ENCODE peak calls at places on chromosomes 7 and 10, in four cellular contexts. U, N, G and E are unnamed samples.

GRCh38 chr10:28892818-28893547 is 215.7 kb downstream of the BAMBI start:
- DNase-seq in N (no peak), G (no peak), U (no peak), E (no peak)

GRCh38 chr7:106957766-106958165 is 86.7 kb upstream of the PRKAR2B start:
- DNase-seq in U (no peak), G (peak; percentile 13), N (no peak), E (no peak)

GRCh38 chr10:91197044-91197651 is 23.3 kb upstream of the PCGF5 start:
- DNase-seq in U (no peak), G (no peak), N (no peak), E (no peak)

GRCh38 chr7:134470864-134471263 is 12.0 kb upstream of the AKR1B1 start:
- DNase-seq in G (peak; percentile 77), N (no peak), U (no peak), E (peak; percentile 20)

GRCh38 chr10:133022784-133023115 is 65.0 kb upstream of the ADGRA1 start:
- DNase-seq in G (no peak), U (no peak), N (no peak), E (no peak)

GRCh38 chr7:109864263-109864662 is 1226.7 kb upstream of the LRRN3 start:
- DNase-seq in N (no peak), U (no peak), G (no peak), E (no peak)

GRCh38 chr7:111384065-111384891 is 178.0 kb downstream of the IMMP2L start:
- DNase-seq in G (peak; percentile 58), N (no peak), U (no peak), E (no peak)

GRCh38 chr10:35691522-35692236 is 49.6 kb upstream of the FZD8 start:
- DNase-seq in G (no peak), N (no peak), U (no peak), E (no peak)

GRCh38 chr10:77548671-77549070 is 88.9 kb downstream of the KCNMA1 start:
- DNase-seq in G (peak; percentile 31), N (no peak), U (no peak), E (no peak)

GRCh38 chr10:7306147-7306546 is 104.7 kb downstream of the SFMBT2 start:
- DNase-seq in U (no peak), N (no peak), G (peak; percentile 66), E (no peak)

GRCh38 chr7:158816995-158817394 is 12.3 kb downstream of the ESYT2 start:
- DNase-seq in N (no peak), G (no peak), U (no peak), E (no peak)

GRCh38 chr10:89079991-89080390 is 89.4 kb downstream of the FAS start:
- DNase-seq in U (no peak), G (peak; percentile 80), N (no peak), E (no peak)

GRCh38 chr10:75531571-75532031 is 100.2 kb downstream of the LRMDA start:
- DNase-seq in G (no peak), U (no peak), N (no peak), E (no peak)

GRCh38 chr7:131034166-131034881 is 293.4 kb upstream of the MKLN1 start:
- DNase-seq in U (no peak), G (no peak), N (no peak), E (no peak)

GRCh38 chr7:29080803-29081202 is 65.5 kb downstream of the CPVL start:
- DNase-seq in U (no peak), N (no peak), G (no peak), E (no peak)

GRCh38 chr7:155618708-155619633 is 25.5 kb upstream of the RBM33 start:
- DNase-seq in N (no peak), G (peak; percentile 43), U (no peak), E (no peak)

GRCh38 chr7:77831481-77831880 is 32.9 kb downstream of the PHTF2 start:
- DNase-seq in U (no peak), N (no peak), G (no peak), E (peak; percentile 56)

GRCh38 chr7:148264933-148265557 is 325.5 kb upstream of the C7orf33 start:
- DNase-seq in N (peak; percentile 78), U (no peak), G (peak; percentile 2), E (peak; percentile 8)

GRCh38 chr10:112475565-112476233 is 28.7 kb downstream of the VTI1A start:
- DNase-seq in N (no peak), U (no peak), G (peak; percentile 35), E (no peak)

GRCh38 chr7:126574838-126575250 is 677.9 kb downstream of the GRM8 start:
- DNase-seq in N (no peak), G (no peak), U (no peak), E (no peak)

GRCh38 chr7:100965051-100965722 is 4.2 kb upstream of the MUC12 start:
- DNase-seq in U (no peak), G (no peak), N (no peak), E (no peak)

GRCh38 chr10:118752401-118752800 is 2.4 kb downstream of the CACUL1 start:
- DNase-seq in G (no peak), U (no peak), N (no peak), E (no peak)

GRCh38 chr7:149770728-149771127 is 2.7 kb downstream of the ZNF467 start:
- DNase-seq in U (no peak), N (no peak), G (no peak), E (no peak)

GRCh38 chr10:35236739-35237138 is 99.6 kb upstream of the CCNY start:
- DNase-seq in U (no peak), G (peak; percentile 46), N (no peak), E (no peak)

GRCh38 chr10:59585046-59585700 is 124.5 kb downstream of the SLC16A9 start:
- DNase-seq in N (no peak), G (no peak), U (no peak), E (no peak)

GRCh38 chr10:266974-267425 is 131.7 kb downstream of the ZMYND11 start:
- DNase-seq in U (no peak), N (no peak), G (peak; percentile 52), E (no peak)

GRCh38 chr10:63083904-63084689 is 49.0 kb upstream of the NRBF2 start:
- DNase-seq in N (peak; percentile 51), G (peak; percentile 84), U (no peak), E (peak; percentile 31)

GRCh38 chr10:3623746-3624145 is 161.3 kb downstream of the KLF6 start:
- DNase-seq in U (no peak), N (no peak), G (peak; percentile 82), E (no peak)

GRCh38 chr10:308572-309085 is 173.4 kb downstream of the ZMYND11 start:
- DNase-seq in N (no peak), U (no peak), G (no peak), E (no peak)